ENCODE peak calls at places on chromosome 20, in six cellular contexts. One of them, this sample, is unnamed. For H3K4me1, the result is how much of the 10 kb centered on the place peaks cover.

GRCh38 chr20:38692436-38693411 is 31.6 kb upstream of the SLC32A1 start:
- DNase-seq in CD8-positive, alpha-beta T cell: peak
- DNase-seq in psoas muscle: no peak
- DNase-seq in neural progenitor cell: peak
- DNase-seq in mammary epithelial cell: peak
- DNase-seq in GM23248: peak
- DNase-seq in this sample: peak

GRCh38 chr20:14582855-14583254 is 245.4 kb upstream of the FLRT3 start:
- DNase-seq in mammary epithelial cell: peak
- DNase-seq in CD8-positive, alpha-beta T cell: no peak
- DNase-seq in neural progenitor cell: no peak
- DNase-seq in GM23248: peak
- DNase-seq in psoas muscle: no peak
- DNase-seq in this sample: no peak

GRCh38 chr20:57892471-57892870 is 182.7 kb upstream of the PMEPA1 start:
- DNase-seq in GM23248: no peak
- DNase-seq in CD8-positive, alpha-beta T cell: no peak
- DNase-seq in mammary epithelial cell: no peak
- DNase-seq in neural progenitor cell: no peak
- DNase-seq in psoas muscle: no peak
- DNase-seq in this sample: no peak

GRCh38 chr20:18172379-18172778 is 34.7 kb downstream of the KAT14 start:
- DNase-seq in psoas muscle: no peak
- DNase-seq in GM23248: no peak
- DNase-seq in CD8-positive, alpha-beta T cell: no peak
- DNase-seq in neural progenitor cell: no peak
- DNase-seq in mammary epithelial cell: no peak
- DNase-seq in this sample: no peak

GRCh38 chr20:2603816-2604505 is 48.5 kb upstream of the NOP56 start:
- DNase-seq in mammary epithelial cell: no peak
- DNase-seq in psoas muscle: no peak
- DNase-seq in neural progenitor cell: no peak
- DNase-seq in CD8-positive, alpha-beta T cell: no peak
- DNase-seq in GM23248: no peak
- DNase-seq in this sample: no peak

GRCh38 chr20:45111799-45112471 is 3.0 kb downstream of the WFDC5 start:
- DNase-seq in mammary epithelial cell: no peak
- DNase-seq in CD8-positive, alpha-beta T cell: no peak
- DNase-seq in GM23248: peak
- DNase-seq in neural progenitor cell: peak
- DNase-seq in psoas muscle: no peak
- DNase-seq in this sample: no peak

GRCh38 chr20:34343458-34344255 is 19.4 kb upstream of the ITCH start:
- DNase-seq in CD8-positive, alpha-beta T cell: no peak
- DNase-seq in GM23248: no peak
- DNase-seq in neural progenitor cell: no peak
- DNase-seq in mammary epithelial cell: no peak
- DNase-seq in psoas muscle: no peak
- DNase-seq in this sample: no peak

GRCh38 chr20:47863531-47863930 is 78.2 kb upstream of the SULF2 start:
- DNase-seq in neural progenitor cell: no peak
- DNase-seq in psoas muscle: no peak
- DNase-seq in GM23248: no peak
- DNase-seq in mammary epithelial cell: no peak
- DNase-seq in CD8-positive, alpha-beta T cell: no peak
- DNase-seq in this sample: no peak

GRCh38 chr20:45934046-45934586 is 367 bp upstream of the PCIF1 start:
- DNase-seq in psoas muscle: peak
- DNase-seq in CD8-positive, alpha-beta T cell: no peak
- DNase-seq in GM23248: peak
- DNase-seq in mammary epithelial cell: no peak
- DNase-seq in neural progenitor cell: peak
- DNase-seq in this sample: peak

GRCh38 chr20:62281161-62281933 is 21.4 kb upstream of the ADRM1 start:
- DNase-seq in CD8-positive, alpha-beta T cell: no peak
- DNase-seq in psoas muscle: no peak
- DNase-seq in mammary epithelial cell: no peak
- DNase-seq in GM23248: no peak
- DNase-seq in neural progenitor cell: no peak
- DNase-seq in this sample: no peak

GRCh38 chr20:50977066-50978045 is 18.7 kb downstream of the MOCS3 start:
- DNase-seq in GM23248: no peak
- DNase-seq in neural progenitor cell: peak
- DNase-seq in mammary epithelial cell: no peak
- DNase-seq in CD8-positive, alpha-beta T cell: no peak
- DNase-seq in psoas muscle: no peak
- DNase-seq in this sample: no peak

GRCh38 chr20:2706688-2707352 is 14.2 kb downstream of the EBF4 start:
- DNase-seq in CD8-positive, alpha-beta T cell: no peak
- DNase-seq in neural progenitor cell: peak
- DNase-seq in GM23248: no peak
- DNase-seq in mammary epithelial cell: no peak
- DNase-seq in psoas muscle: no peak
- DNase-seq in this sample: no peak

GRCh38 chr20:45945678-45946148 is 11.2 kb downstream of the PCIF1 start:
- DNase-seq in GM23248: peak
- DNase-seq in mammary epithelial cell: no peak
- DNase-seq in neural progenitor cell: no peak
- DNase-seq in psoas muscle: no peak
- DNase-seq in CD8-positive, alpha-beta T cell: no peak
- DNase-seq in this sample: no peak

DNA sequence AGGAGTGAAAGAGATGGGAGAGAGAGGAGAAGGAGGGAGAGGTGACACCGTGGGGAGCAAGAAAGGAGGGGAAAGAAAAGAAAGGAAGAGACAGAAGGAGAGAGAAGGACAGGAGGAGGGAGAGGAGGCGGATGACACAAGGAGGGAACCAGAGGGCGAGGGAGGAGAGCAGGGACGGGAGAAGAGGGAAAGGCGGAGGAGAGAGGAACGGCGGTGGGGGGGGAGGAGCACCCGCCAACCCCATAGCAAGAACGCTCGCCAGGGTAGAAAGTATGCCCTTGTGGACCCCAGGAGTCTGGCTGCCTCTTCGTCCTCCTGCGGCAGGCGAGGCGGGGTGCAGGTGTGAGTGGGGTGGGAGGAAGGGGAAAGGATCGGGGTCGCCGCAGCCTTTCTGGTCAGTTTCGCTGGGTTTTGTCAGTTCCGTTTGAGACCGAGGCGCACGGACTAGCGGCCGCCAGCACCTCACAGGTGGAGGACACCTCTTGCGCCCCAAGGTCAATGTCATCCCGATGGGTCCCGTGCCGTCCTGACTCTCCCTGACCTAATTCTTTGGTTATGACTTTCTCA is 4.4 kb upstream of the INSM1 start:
- DNase-seq in psoas muscle: no peak
- DNase-seq in CD8-positive, alpha-beta T cell: no peak
- DNase-seq in mammary epithelial cell: no peak
- DNase-seq in GM23248: no peak
- DNase-seq in neural progenitor cell: peak
- DNase-seq in this sample: no peak
- H3K4me3 ChIP-seq in psoas muscle: no peak
- H3K4me3 ChIP-seq in CD8-positive, alpha-beta T cell: no peak
- H3K4me3 ChIP-seq in mammary epithelial cell: no peak
- H3K4me3 ChIP-seq in GM23248: no peak
- H3K4me3 ChIP-seq in neural progenitor cell: peak
- H3K4me3 ChIP-seq in this sample: peak

GRCh38 chr20:24875078-24875477 is 74.0 kb upstream of the CST7 start:
- DNase-seq in mammary epithelial cell: no peak
- DNase-seq in GM23248: no peak
- DNase-seq in neural progenitor cell: no peak
- DNase-seq in psoas muscle: no peak
- DNase-seq in CD8-positive, alpha-beta T cell: no peak
- DNase-seq in this sample: no peak

GRCh38 chr20:24870876-24871275 is 78.2 kb upstream of the CST7 start:
- DNase-seq in psoas muscle: no peak
- DNase-seq in neural progenitor cell: no peak
- DNase-seq in GM23248: no peak
- DNase-seq in mammary epithelial cell: no peak
- DNase-seq in CD8-positive, alpha-beta T cell: no peak
- DNase-seq in this sample: no peak

GRCh38 chr20:24871429-24872213 is 77.4 kb upstream of the CST7 start:
- DNase-seq in CD8-positive, alpha-beta T cell: no peak
- DNase-seq in neural progenitor cell: no peak
- DNase-seq in mammary epithelial cell: no peak
- DNase-seq in GM23248: no peak
- DNase-seq in psoas muscle: no peak
- DNase-seq in this sample: no peak

GRCh38 chr20:24872291-24873014 is 76.6 kb upstream of the CST7 start:
- DNase-seq in neural progenitor cell: no peak
- DNase-seq in mammary epithelial cell: no peak
- DNase-seq in psoas muscle: no peak
- DNase-seq in CD8-positive, alpha-beta T cell: no peak
- DNase-seq in GM23248: no peak
- DNase-seq in this sample: no peak

DNA sequence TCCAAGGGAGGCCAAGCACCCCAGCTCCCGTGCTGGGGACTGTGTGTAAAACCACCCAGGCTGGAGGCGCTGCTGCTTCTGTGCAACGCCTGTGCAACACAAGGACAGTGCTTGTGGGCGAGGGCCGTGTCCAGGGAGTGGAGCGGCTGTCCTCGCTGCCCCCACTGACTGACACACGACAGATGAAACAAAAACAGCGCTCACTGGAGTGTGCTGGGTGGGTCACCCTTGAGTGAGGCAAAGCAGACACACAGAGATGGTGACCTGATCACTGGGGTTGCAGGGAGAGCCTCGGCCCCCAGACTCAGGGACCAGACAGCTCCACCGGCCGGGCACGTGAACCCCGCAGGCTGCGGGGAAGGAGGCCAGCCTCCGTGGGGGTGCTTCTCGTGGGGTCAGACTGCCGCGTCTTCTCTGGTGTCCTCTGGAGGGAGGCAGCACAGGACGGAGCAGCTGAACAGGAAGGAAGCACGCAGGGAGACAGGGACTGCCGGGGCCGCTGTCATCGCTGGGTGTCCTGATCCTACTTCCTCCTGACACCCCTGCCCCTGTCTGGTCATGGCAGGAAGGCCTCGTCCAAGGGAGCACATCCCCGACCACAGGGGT is 76.0 kb upstream of the CST7 start:
- DNase-seq in neural progenitor cell: no peak
- DNase-seq in CD8-positive, alpha-beta T cell: no peak
- DNase-seq in psoas muscle: no peak
- DNase-seq in mammary epithelial cell: no peak
- DNase-seq in GM23248: no peak
- DNase-seq in this sample: no peak
- H3K27ac ChIP-seq in neural progenitor cell: no peak
- H3K27ac ChIP-seq in CD8-positive, alpha-beta T cell: no peak
- H3K27ac ChIP-seq in psoas muscle: no peak
- H3K27ac ChIP-seq in mammary epithelial cell: no peak
- H3K27ac ChIP-seq in GM23248: no peak
- H3K27ac ChIP-seq in this sample: no peak

GRCh38 chr20:23141016-23141415 is 54.9 kb upstream of the CD93 start:
- DNase-seq in CD8-positive, alpha-beta T cell: no peak
- DNase-seq in GM23248: no peak
- DNase-seq in neural progenitor cell: no peak
- DNase-seq in psoas muscle: peak
- DNase-seq in mammary epithelial cell: no peak
- DNase-seq in this sample: no peak

GRCh38 chr20:23138682-23139081 is 52.6 kb upstream of the CD93 start:
- DNase-seq in GM23248: no peak
- DNase-seq in psoas muscle: no peak
- DNase-seq in mammary epithelial cell: no peak
- DNase-seq in neural progenitor cell: no peak
- DNase-seq in CD8-positive, alpha-beta T cell: no peak
- DNase-seq in this sample: no peak

GRCh38 chr20:23138226-23138625 is 52.1 kb upstream of the CD93 start:
- DNase-seq in CD8-positive, alpha-beta T cell: no peak
- DNase-seq in neural progenitor cell: no peak
- DNase-seq in GM23248: no peak
- DNase-seq in mammary epithelial cell: no peak
- DNase-seq in psoas muscle: no peak
- DNase-seq in this sample: no peak

GRCh38 chr20:23141450-23142161 is 55.5 kb upstream of the CD93 start:
- DNase-seq in CD8-positive, alpha-beta T cell: no peak
- DNase-seq in psoas muscle: peak
- DNase-seq in mammary epithelial cell: no peak
- DNase-seq in GM23248: no peak
- DNase-seq in neural progenitor cell: no peak
- DNase-seq in this sample: no peak

GRCh38 chr20:23139524-23139923 is 53.4 kb upstream of the CD93 start:
- DNase-seq in neural progenitor cell: no peak
- DNase-seq in CD8-positive, alpha-beta T cell: no peak
- DNase-seq in mammary epithelial cell: peak
- DNase-seq in GM23248: no peak
- DNase-seq in psoas muscle: peak
- DNase-seq in this sample: no peak
- H3K4me1 ChIP-seq in neural progenitor cell: under half
- H3K4me1 ChIP-seq in CD8-positive, alpha-beta T cell: under half
- H3K4me1 ChIP-seq in mammary epithelial cell: under half
- H3K4me1 ChIP-seq in GM23248: under half
- H3K4me1 ChIP-seq in psoas muscle: half or more
- H3K4me1 ChIP-seq in this sample: under half

GRCh38 chr20:21677781-21678180 is 27.7 kb upstream of the PAX1 start:
- DNase-seq in GM23248: no peak
- DNase-seq in neural progenitor cell: no peak
- DNase-seq in mammary epithelial cell: peak
- DNase-seq in CD8-positive, alpha-beta T cell: no peak
- DNase-seq in psoas muscle: no peak
- DNase-seq in this sample: no peak

GRCh38 chr20:21681932-21682318 is 23.5 kb upstream of the PAX1 start:
- DNase-seq in neural progenitor cell: no peak
- DNase-seq in GM23248: peak
- DNase-seq in mammary epithelial cell: no peak
- DNase-seq in CD8-positive, alpha-beta T cell: no peak
- DNase-seq in psoas muscle: no peak
- DNase-seq in this sample: no peak

GRCh38 chr20:21684671-21685070 is 20.8 kb upstream of the PAX1 start:
- DNase-seq in GM23248: no peak
- DNase-seq in neural progenitor cell: no peak
- DNase-seq in psoas muscle: no peak
- DNase-seq in CD8-positive, alpha-beta T cell: no peak
- DNase-seq in mammary epithelial cell: no peak
- DNase-seq in this sample: no peak

GRCh38 chr20:21682576-21682975 is 22.9 kb upstream of the PAX1 start:
- DNase-seq in psoas muscle: peak
- DNase-seq in CD8-positive, alpha-beta T cell: no peak
- DNase-seq in mammary epithelial cell: no peak
- DNase-seq in GM23248: no peak
- DNase-seq in neural progenitor cell: no peak
- DNase-seq in this sample: no peak

DNA sequence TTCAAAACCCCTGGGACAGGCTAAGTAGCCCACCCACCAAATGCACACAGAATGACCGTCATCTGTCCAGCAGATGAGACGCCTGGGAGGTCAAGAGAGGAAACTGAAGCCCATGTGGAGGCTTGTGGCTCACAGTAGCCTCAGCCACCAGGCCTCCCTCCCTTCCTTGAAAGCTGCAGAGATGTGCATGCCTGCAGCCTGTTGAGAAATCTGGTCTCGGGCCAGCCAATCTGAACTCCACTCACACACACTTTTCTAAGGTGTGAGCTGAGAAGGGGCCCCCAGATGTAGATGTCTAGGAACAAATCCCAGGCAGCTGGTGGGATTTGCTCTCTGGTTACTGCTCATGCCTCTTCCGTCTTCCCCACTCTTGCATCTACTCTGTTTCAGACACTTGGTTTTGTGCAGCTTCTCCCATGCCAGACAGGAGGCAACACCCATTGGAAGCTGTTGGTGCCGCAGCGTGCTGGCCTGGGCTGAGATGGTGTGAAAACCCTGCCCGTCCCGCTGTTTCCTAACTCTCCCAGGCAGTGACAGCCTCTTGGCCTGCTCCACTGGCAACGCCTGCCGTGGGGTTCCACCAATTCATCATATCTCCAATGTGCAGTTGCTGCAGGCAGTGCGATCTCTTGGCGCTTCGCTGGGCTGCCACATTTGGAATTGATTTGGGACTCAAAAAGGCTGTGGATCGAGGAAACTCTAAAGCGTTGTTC is 24.1 kb upstream of the PAX1 start:
- DNase-seq in GM23248: peak
- DNase-seq in CD8-positive, alpha-beta T cell: no peak
- DNase-seq in mammary epithelial cell: no peak
- DNase-seq in psoas muscle: peak
- DNase-seq in neural progenitor cell: no peak
- DNase-seq in this sample: no peak
- H3K4me3 ChIP-seq in GM23248: peak
- H3K4me3 ChIP-seq in CD8-positive, alpha-beta T cell: no peak
- H3K4me3 ChIP-seq in mammary epithelial cell: no peak
- H3K4me3 ChIP-seq in psoas muscle: peak
- H3K4me3 ChIP-seq in neural progenitor cell: no peak
- H3K4me3 ChIP-seq in this sample: no peak